ENCODE peak calls at places on chromosome 15, in nine cellular contexts. T, I, H, U, E, S, N, R and O are unnamed samples.

GRCh38 chr15:67110958-67111864 is 45.8 kb downstream of the SMAD3 start:
- DNase-seq in I (no peak), H (no peak), N (no peak), R (no peak), S (no peak), T (no peak), U (peak), E (no peak), O (no peak)

GRCh38 chr15:39939487-39940452 is 5.9 kb downstream of the EIF2AK4 start:
- DNase-seq in S (no peak), U (no peak), E (no peak), I (no peak), N (no peak), H (no peak), R (no peak), T (no peak), O (no peak)

GRCh38 chr15:29698030-29698701 is 124.1 kb downstream of the TJP1 start:
- DNase-seq in T (no peak), N (no peak), S (peak), U (peak), H (no peak), I (peak), R (peak), E (no peak), O (no peak)

GRCh38 chr15:78396976-78397375 is 41.0 kb upstream of the IREB2 start:
- DNase-seq in E (no peak), H (peak), I (peak), T (no peak), N (no peak), U (peak), S (peak), R (no peak), O (no peak)

GRCh38 chr15:65766422-65767263 is 25.4 kb downstream of the DENND4A start:
- DNase-seq in E (no peak), N (no peak), R (no peak), T (no peak), U (peak), I (peak), S (no peak), H (no peak), O (no peak)

GRCh38 chr15:45486317-45486716 is 36.2 kb downstream of the SLC30A4 start:
- DNase-seq in U (no peak), R (no peak), E (no peak), N (no peak), S (no peak), H (no peak), T (no peak), I (no peak), O (no peak)

GRCh38 chr15:58228708-58229107 is 90.5 kb downstream of the AQP9 start:
- DNase-seq in R (peak), E (peak), H (no peak), S (peak), I (peak), U (peak), N (no peak), T (no peak), O (no peak)

GRCh38 chr15:98779463-98780071 is 131.2 kb downstream of the IGF1R start:
- DNase-seq in R (no peak), I (peak), S (peak), N (peak), U (peak), E (peak), T (peak), H (peak), O (peak)

GRCh38 chr15:38164507-38164906 is 88.1 kb upstream of the SPRED1 start:
- DNase-seq in I (no peak), S (no peak), R (no peak), H (no peak), N (no peak), U (no peak), T (no peak), E (no peak), O (no peak)

GRCh38 chr15:69451951-69452701 is 492 bp upstream of the RPLP1 start:
- DNase-seq in E (no peak), U (peak), S (peak), R (no peak), N (peak), H (no peak), I (peak), T (no peak), O (no peak)

GRCh38 chr15:28948036-28948435 is 62.3 kb downstream of the APBA2 start:
- DNase-seq in U (no peak), T (no peak), S (no peak), E (no peak), N (no peak), R (no peak), I (no peak), H (no peak), O (no peak)

GRCh38 chr15:51924146-51925068 is 47.2 kb downstream of the LEO1 start:
- DNase-seq in S (no peak), H (peak), T (no peak), E (no peak), U (no peak), I (no peak), N (no peak), R (no peak), O (no peak)

GRCh38 chr15:96393209-96393513 is 62.7 kb downstream of the NR2F2 start:
- DNase-seq in S (no peak), R (no peak), T (no peak), N (no peak), H (no peak), I (no peak), U (no peak), E (no peak), O (no peak)

GRCh38 chr15:41730543-41730942 is 43.7 kb upstream of the MAPKBP1 start:
- DNase-seq in U (no peak), E (no peak), H (no peak), S (no peak), I (no peak), N (no peak), T (no peak), R (no peak), O (no peak)

GRCh38 chr15:44347495-44347894 is 59.0 kb downstream of the GOLM2 start:
- DNase-seq in U (no peak), I (no peak), H (no peak), R (no peak), N (no peak), T (no peak), S (no peak), E (no peak), O (no peak)

GRCh38 chr15:25182098-25182478 is 227.3 kb downstream of the SNRPN start:
- DNase-seq in I (no peak), R (no peak), S (no peak), E (no peak), U (no peak), T (no peak), N (no peak), H (peak), O (no peak)

GRCh38 chr15:70140543-70141375 is 43.0 kb upstream of the TLE3 start:
- DNase-seq in U (peak), S (no peak), R (no peak), H (peak), N (no peak), T (no peak), E (peak), I (peak), O (no peak)

GRCh38 chr15:35495075-35495474 is 50.9 kb downstream of the DPH6 start:
- DNase-seq in H (no peak), N (no peak), E (no peak), R (no peak), T (no peak), S (no peak), U (no peak), I (no peak), O (no peak)

GRCh38 chr15:58441376-58442070 is 9.7 kb downstream of the LIPC start:
- DNase-seq in T (no peak), R (no peak), S (peak), I (peak), N (no peak), E (no peak), U (peak), H (no peak), O (no peak)

GRCh38 chr15:78329625-78330024 is 10.5 kb upstream of the CRABP1 start:
- DNase-seq in T (no peak), N (no peak), E (no peak), R (no peak), U (no peak), H (no peak), I (no peak), S (no peak), O (no peak)

GRCh38 chr15:60583946-60584345 is 105.0 kb upstream of the ICE2 start:
- DNase-seq in S (no peak), R (no peak), E (no peak), U (no peak), N (no peak), H (no peak), I (peak), T (no peak), O (no peak)

GRCh38 chr15:73322665-73323373 is 45.9 kb downstream of the HCN4 start:
- DNase-seq in I (no peak), T (no peak), H (no peak), R (no peak), N (no peak), U (no peak), E (no peak), S (no peak), O (no peak)

GRCh38 chr15:82648257-82649103 is 1.3 kb upstream of the CPEB1 start:
- DNase-seq in E (no peak), R (no peak), T (no peak), I (no peak), U (peak), H (no peak), S (no peak), N (no peak), O (no peak)

GRCh38 chr15:77633134-77633912 is 611 bp upstream of the LINGO1 start:
- DNase-seq in H (peak), N (peak), T (peak), E (peak), R (peak), S (peak), U (peak), I (peak), O (peak)

GRCh38 chr15:82663186-82663600 is 16.0 kb upstream of the CPEB1 start:
- DNase-seq in H (peak), T (no peak), I (peak), S (no peak), R (no peak), N (peak), U (peak), E (peak), O (no peak)

GRCh38 chr15:79981861-79982455 is 11.0 kb upstream of the BCL2A1 start:
- DNase-seq in T (no peak), I (no peak), H (no peak), N (no peak), U (no peak), E (no peak), S (no peak), R (no peak), O (no peak)

GRCh38 chr15:82146990-82147461 is 101.2 kb upstream of the MEX3B start:
- DNase-seq in T (no peak), E (no peak), I (peak), S (peak), N (no peak), R (no peak), H (no peak), U (peak), O (no peak)

GRCh38 chr15:70501121-70501727 is 262.1 kb downstream of the UACA start:
- DNase-seq in U (no peak), T (no peak), R (no peak), I (no peak), N (no peak), E (no peak), S (no peak), H (no peak), O (no peak)

GRCh38 chr15:66838671-66839239 is 136.7 kb downstream of the SMAD6 start:
- DNase-seq in H (no peak), I (peak), E (peak), S (peak), T (no peak), R (no peak), N (no peak), U (peak), O (no peak)

GRCh38 chr15:80138962-80139361 is 13.8 kb upstream of the FAH start:
- DNase-seq in E (no peak), H (no peak), S (no peak), U (no peak), R (no peak), I (no peak), N (no peak), T (no peak), O (no peak)

GRCh38 chr15:44706946-44707636 is 4.0 kb downstream of the PATL2 start:
- DNase-seq in N (no peak), U (no peak), S (no peak), T (no peak), R (no peak), H (peak), I (no peak), E (no peak), O (no peak)

GRCh38 chr15:90557651-90558084 is 27.9 kb downstream of the CRTC3 start:
- DNase-seq in S (peak), R (no peak), I (no peak), N (no peak), E (no peak), T (no peak), H (peak), U (peak), O (no peak)

GRCh38 chr15:67768592-67768991 is 56.7 kb upstream of the SKOR1 start:
- DNase-seq in E (no peak), N (no peak), T (no peak), H (no peak), R (no peak), S (no peak), U (no peak), I (no peak), O (no peak)

GRCh38 chr15:62901916-62902554 is 140.5 kb upstream of the TPM1 start:
- DNase-seq in R (no peak), E (no peak), N (no peak), U (no peak), I (no peak), T (no peak), S (no peak), H (no peak), O (no peak)
- TF ChIP-seq CTCF in R (no peak), E (no peak), N (no peak), U (no peak), I (no peak), T (no peak), S (no peak), H (no peak), O (no peak)

GRCh38 chr15:86911022-86911421 is 831.4 kb downstream of the AGBL1 start:
- DNase-seq in N (no peak), E (no peak), R (no peak), U (no peak), I (no peak), S (no peak), H (no peak), T (no peak), O (no peak)

GRCh38 chr15:86903642-86904421 is 824.2 kb downstream of the AGBL1 start:
- DNase-seq in I (no peak), E (no peak), S (no peak), H (no peak), T (no peak), R (no peak), U (no peak), N (no peak), O (no peak)

DNA sequence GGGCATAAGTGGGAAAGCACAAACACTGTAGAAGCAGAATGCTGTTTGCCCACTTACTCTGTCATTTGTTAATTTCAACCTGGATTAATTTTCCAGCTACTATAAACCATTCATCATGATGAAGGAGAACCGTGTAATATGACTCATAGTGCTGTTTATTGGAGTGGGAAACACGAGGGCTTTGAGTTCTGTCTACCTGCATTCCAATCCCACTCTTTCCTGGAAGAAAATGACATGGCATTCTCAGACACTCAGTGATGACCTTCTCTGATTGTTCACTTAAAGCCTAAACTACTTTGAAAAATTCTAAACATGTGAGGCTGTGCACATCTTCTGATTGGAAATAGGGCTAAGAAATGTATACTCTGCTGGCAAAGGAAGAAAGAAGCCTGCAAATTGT is 826.7 kb downstream of the AGBL1 start:
- DNase-seq in I (no peak), T (no peak), E (no peak), H (no peak), U (no peak), S (no peak), R (no peak), N (no peak), O (no peak)
- TF ChIP-seq CTCF in I (no peak), T (no peak), E (no peak), H (no peak), U (no peak), S (no peak), R (no peak), N (no peak), O (no peak)

GRCh38 chr15:74906450-74907276 is at the start of gene FAM219B:
- DNase-seq in H (peak), N (peak), I (peak), E (peak), U (peak), S (peak), T (peak), R (no peak), O (peak)
- TF ChIP-seq CTCF in H (no peak), N (no peak), I (no peak), E (no peak), U (no peak), S (no peak), T (no peak), R (no peak), O (no peak)

GRCh38 chr15:92272106-92272505 is 121.6 kb upstream of the ST8SIA2 start:
- DNase-seq in T (no peak), I (no peak), H (no peak), E (no peak), R (no peak), N (no peak), U (no peak), S (no peak), O (no peak)
- TF ChIP-seq CTCF in T (no peak), I (no peak), H (no peak), E (no peak), R (no peak), N (no peak), U (no peak), S (no peak), O (no peak)